ENCODE peak calls at places on chromosomes 16 and 17, in four cellular contexts. One of them, this sample, is unnamed.

GRCh38 chr16:87597324-87597830 is 4.9 kb upstream of the JPH3 start:
- DNase-seq in GM23248: no peak
- DNase-seq in A172: no peak
- DNase-seq in activated CD4-positive, alpha-beta T cell treated with anti-CD3 and anti-CD28 coated beads, Interleukin-2, amount 10 ng/mL, durations not matched to agents 7 days and 5 days: no peak
- DNase-seq in this sample: no peak

GRCh38 chr16:4307215-4308037 is 8.4 kb upstream of the GLIS2 start:
- DNase-seq in A172: peak; percentile 55
- DNase-seq in GM23248: peak; percentile 93
- DNase-seq in activated CD4-positive, alpha-beta T cell treated with anti-CD3 and anti-CD28 coated beads, Interleukin-2, amount 10 ng/mL, durations not matched to agents 7 days and 5 days: peak; percentile 96
- DNase-seq in this sample: peak; percentile 94

GRCh38 chr17:76270770-76271668 is 5.9 kb downstream of the UBALD2 start:
- DNase-seq in GM23248: no peak
- DNase-seq in A172: no peak
- DNase-seq in activated CD4-positive, alpha-beta T cell treated with anti-CD3 and anti-CD28 coated beads, Interleukin-2, amount 10 ng/mL, durations not matched to agents 7 days and 5 days: peak; percentile 20
- DNase-seq in this sample: no peak

GRCh38 chr16:83842755-83843507 is 35.2 kb downstream of the HSBP1 start:
- DNase-seq in GM23248: no peak
- DNase-seq in A172: no peak
- DNase-seq in activated CD4-positive, alpha-beta T cell treated with anti-CD3 and anti-CD28 coated beads, Interleukin-2, amount 10 ng/mL, durations not matched to agents 7 days and 5 days: no peak
- DNase-seq in this sample: no peak

GRCh38 chr17:3848229-3848628 is 2.2 kb upstream of the NCBP3 start:
- DNase-seq in GM23248: no peak
- DNase-seq in A172: peak; percentile 37
- DNase-seq in activated CD4-positive, alpha-beta T cell treated with anti-CD3 and anti-CD28 coated beads, Interleukin-2, amount 10 ng/mL, durations not matched to agents 7 days and 5 days: no peak
- DNase-seq in this sample: no peak

GRCh38 chr17:41972571-41973411 is 6.2 kb downstream of the CNP start:
- DNase-seq in activated CD4-positive, alpha-beta T cell treated with anti-CD3 and anti-CD28 coated beads, Interleukin-2, amount 10 ng/mL, durations not matched to agents 7 days and 5 days: no peak
- DNase-seq in A172: no peak
- DNase-seq in GM23248: no peak
- DNase-seq in this sample: no peak

GRCh38 chr17:72719582-72720493 is 372.6 kb downstream of the SLC39A11 start:
- DNase-seq in activated CD4-positive, alpha-beta T cell treated with anti-CD3 and anti-CD28 coated beads, Interleukin-2, amount 10 ng/mL, durations not matched to agents 7 days and 5 days: peak; percentile 72
- DNase-seq in GM23248: no peak
- DNase-seq in A172: peak; percentile 87
- DNase-seq in this sample: no peak

GRCh38 chr16:4327782-4328579 is 12.1 kb downstream of the GLIS2 start:
- DNase-seq in activated CD4-positive, alpha-beta T cell treated with anti-CD3 and anti-CD28 coated beads, Interleukin-2, amount 10 ng/mL, durations not matched to agents 7 days and 5 days: peak; percentile 55
- DNase-seq in GM23248: peak; percentile 92
- DNase-seq in A172: peak; percentile 31
- DNase-seq in this sample: peak; percentile 70

GRCh38 chr16:10876799-10877341 is at the start of gene CIITA:
- DNase-seq in activated CD4-positive, alpha-beta T cell treated with anti-CD3 and anti-CD28 coated beads, Interleukin-2, amount 10 ng/mL, durations not matched to agents 7 days and 5 days: peak; percentile 73
- DNase-seq in GM23248: peak; percentile 96
- DNase-seq in A172: peak; percentile 94
- DNase-seq in this sample: peak; percentile 42

GRCh38 chr16:27515874-27516353 is 33.8 kb downstream of the GTF3C1 start:
- DNase-seq in activated CD4-positive, alpha-beta T cell treated with anti-CD3 and anti-CD28 coated beads, Interleukin-2, amount 10 ng/mL, durations not matched to agents 7 days and 5 days: peak; percentile 40
- DNase-seq in GM23248: peak; percentile 47
- DNase-seq in A172: peak; percentile 27
- DNase-seq in this sample: no peak

GRCh38 chr16:23509763-23510153 is 536 bp downstream of the GGA2 start:
- DNase-seq in A172: no peak
- DNase-seq in GM23248: peak; percentile 71
- DNase-seq in activated CD4-positive, alpha-beta T cell treated with anti-CD3 and anti-CD28 coated beads, Interleukin-2, amount 10 ng/mL, durations not matched to agents 7 days and 5 days: peak; percentile 51
- DNase-seq in this sample: peak; percentile 17

GRCh38 chr17:29764217-29764616 is 141.5 kb upstream of the CORO6 start:
- DNase-seq in activated CD4-positive, alpha-beta T cell treated with anti-CD3 and anti-CD28 coated beads, Interleukin-2, amount 10 ng/mL, durations not matched to agents 7 days and 5 days: no peak
- DNase-seq in GM23248: no peak
- DNase-seq in A172: no peak
- DNase-seq in this sample: no peak

GRCh38 chr17:48047113-48047740 is 932 bp upstream of the NFE2L1 start:
- DNase-seq in activated CD4-positive, alpha-beta T cell treated with anti-CD3 and anti-CD28 coated beads, Interleukin-2, amount 10 ng/mL, durations not matched to agents 7 days and 5 days: no peak
- DNase-seq in A172: no peak
- DNase-seq in GM23248: no peak
- DNase-seq in this sample: no peak

GRCh38 chr16:2486645-2487516 is 12.0 kb downstream of the TBC1D24 start:
- DNase-seq in activated CD4-positive, alpha-beta T cell treated with anti-CD3 and anti-CD28 coated beads, Interleukin-2, amount 10 ng/mL, durations not matched to agents 7 days and 5 days: peak; percentile 81
- DNase-seq in A172: no peak
- DNase-seq in GM23248: peak; percentile 40
- DNase-seq in this sample: no peak

GRCh38 chr16:55569025-55569424 is 2.5 kb downstream of the CAPNS2 start:
- DNase-seq in A172: no peak
- DNase-seq in GM23248: peak; percentile 36
- DNase-seq in activated CD4-positive, alpha-beta T cell treated with anti-CD3 and anti-CD28 coated beads, Interleukin-2, amount 10 ng/mL, durations not matched to agents 7 days and 5 days: no peak
- DNase-seq in this sample: peak; percentile 18

GRCh38 chr17:82779541-82779940 is 27.7 kb downstream of the TBCD start:
- DNase-seq in GM23248: no peak
- DNase-seq in activated CD4-positive, alpha-beta T cell treated with anti-CD3 and anti-CD28 coated beads, Interleukin-2, amount 10 ng/mL, durations not matched to agents 7 days and 5 days: no peak
- DNase-seq in A172: no peak
- DNase-seq in this sample: no peak

GRCh38 chr17:40552806-40553693 is 12.2 kb downstream of the CCR7 start:
- DNase-seq in activated CD4-positive, alpha-beta T cell treated with anti-CD3 and anti-CD28 coated beads, Interleukin-2, amount 10 ng/mL, durations not matched to agents 7 days and 5 days: no peak
- DNase-seq in GM23248: peak; percentile 47
- DNase-seq in A172: no peak
- DNase-seq in this sample: peak; percentile 44

GRCh38 chr17:38449364-38449763 is 21.1 kb downstream of the ARHGAP23 start:
- DNase-seq in A172: peak; percentile 60
- DNase-seq in GM23248: peak; percentile 27
- DNase-seq in activated CD4-positive, alpha-beta T cell treated with anti-CD3 and anti-CD28 coated beads, Interleukin-2, amount 10 ng/mL, durations not matched to agents 7 days and 5 days: no peak
- DNase-seq in this sample: peak; percentile 31

GRCh38 chr17:4232168-4232813 is 31.5 kb downstream of the ANKFY1 start:
- DNase-seq in A172: no peak
- DNase-seq in activated CD4-positive, alpha-beta T cell treated with anti-CD3 and anti-CD28 coated beads, Interleukin-2, amount 10 ng/mL, durations not matched to agents 7 days and 5 days: no peak
- DNase-seq in GM23248: peak; percentile 84
- DNase-seq in this sample: peak; percentile 50

GRCh38 chr16:85523602-85524364 is 89.3 kb upstream of the GSE1 start:
- DNase-seq in GM23248: no peak
- DNase-seq in activated CD4-positive, alpha-beta T cell treated with anti-CD3 and anti-CD28 coated beads, Interleukin-2, amount 10 ng/mL, durations not matched to agents 7 days and 5 days: no peak
- DNase-seq in A172: peak; percentile 78
- DNase-seq in this sample: peak; percentile 31

GRCh38 chr16:68529608-68529930 is 9.5 kb upstream of the ZFP90 start:
- DNase-seq in activated CD4-positive, alpha-beta T cell treated with anti-CD3 and anti-CD28 coated beads, Interleukin-2, amount 10 ng/mL, durations not matched to agents 7 days and 5 days: no peak
- DNase-seq in GM23248: no peak
- DNase-seq in A172: no peak
- DNase-seq in this sample: no peak

GRCh38 chr16:87086575-87086974 is 230.6 kb downstream of the C16orf95 start:
- DNase-seq in A172: no peak
- DNase-seq in activated CD4-positive, alpha-beta T cell treated with anti-CD3 and anti-CD28 coated beads, Interleukin-2, amount 10 ng/mL, durations not matched to agents 7 days and 5 days: no peak
- DNase-seq in GM23248: peak; percentile 9
- DNase-seq in this sample: no peak

GRCh38 chr17:82213251-82214011 is 789 bp upstream of the CCDC57 start:
- DNase-seq in A172: peak; percentile 58
- DNase-seq in activated CD4-positive, alpha-beta T cell treated with anti-CD3 and anti-CD28 coated beads, Interleukin-2, amount 10 ng/mL, durations not matched to agents 7 days and 5 days: no peak
- DNase-seq in GM23248: peak; percentile 93
- DNase-seq in this sample: peak; percentile 70

GRCh38 chr16:4729876-4730275 is 4.2 kb downstream of the ANKS3 start:
- DNase-seq in A172: no peak
- DNase-seq in activated CD4-positive, alpha-beta T cell treated with anti-CD3 and anti-CD28 coated beads, Interleukin-2, amount 10 ng/mL, durations not matched to agents 7 days and 5 days: no peak
- DNase-seq in GM23248: no peak
- DNase-seq in this sample: no peak

GRCh38 chr16:73143681-73144370 is 95.9 kb upstream of the ZFHX3 start:
- DNase-seq in GM23248: peak; percentile 33
- DNase-seq in A172: peak; percentile 23
- DNase-seq in activated CD4-positive, alpha-beta T cell treated with anti-CD3 and anti-CD28 coated beads, Interleukin-2, amount 10 ng/mL, durations not matched to agents 7 days and 5 days: no peak
- DNase-seq in this sample: peak; percentile 39

GRCh38 chr16:50744911-50745310 is 3.0 kb downstream of the CYLD start:
- DNase-seq in GM23248: peak; percentile 54
- DNase-seq in activated CD4-positive, alpha-beta T cell treated with anti-CD3 and anti-CD28 coated beads, Interleukin-2, amount 10 ng/mL, durations not matched to agents 7 days and 5 days: no peak
- DNase-seq in A172: peak; percentile 38
- DNase-seq in this sample: no peak

GRCh38 chr16:14341324-14342225 is 270.5 kb downstream of the MRTFB start:
- DNase-seq in A172: no peak
- DNase-seq in GM23248: no peak
- DNase-seq in activated CD4-positive, alpha-beta T cell treated with anti-CD3 and anti-CD28 coated beads, Interleukin-2, amount 10 ng/mL, durations not matched to agents 7 days and 5 days: no peak
- DNase-seq in this sample: no peak

GRCh38 chr17:72152392-72152727 is 31.5 kb downstream of the SOX9 start:
- DNase-seq in activated CD4-positive, alpha-beta T cell treated with anti-CD3 and anti-CD28 coated beads, Interleukin-2, amount 10 ng/mL, durations not matched to agents 7 days and 5 days: no peak
- DNase-seq in A172: peak; percentile 26
- DNase-seq in GM23248: peak; percentile 62
- DNase-seq in this sample: peak; percentile 48

GRCh38 chr17:11825902-11826301 is 171.4 kb downstream of the ZNF18 start:
- DNase-seq in A172: no peak
- DNase-seq in GM23248: no peak
- DNase-seq in activated CD4-positive, alpha-beta T cell treated with anti-CD3 and anti-CD28 coated beads, Interleukin-2, amount 10 ng/mL, durations not matched to agents 7 days and 5 days: no peak
- DNase-seq in this sample: no peak

GRCh38 chr17:18074566-18075272 is 13.0 kb upstream of the DRG2 start:
- DNase-seq in GM23248: peak; percentile 36
- DNase-seq in A172: no peak
- DNase-seq in activated CD4-positive, alpha-beta T cell treated with anti-CD3 and anti-CD28 coated beads, Interleukin-2, amount 10 ng/mL, durations not matched to agents 7 days and 5 days: no peak
- DNase-seq in this sample: no peak

GRCh38 chr16:77289331-77289809 is 90.2 kb downstream of the SYCE1L start:
- DNase-seq in GM23248: peak; percentile 81
- DNase-seq in A172: peak; percentile 91
- DNase-seq in activated CD4-positive, alpha-beta T cell treated with anti-CD3 and anti-CD28 coated beads, Interleukin-2, amount 10 ng/mL, durations not matched to agents 7 days and 5 days: no peak
- DNase-seq in this sample: peak; percentile 19

GRCh38 chr17:27848941-27849340 is 44.2 kb downstream of the LYRM9 start:
- DNase-seq in GM23248: no peak
- DNase-seq in activated CD4-positive, alpha-beta T cell treated with anti-CD3 and anti-CD28 coated beads, Interleukin-2, amount 10 ng/mL, durations not matched to agents 7 days and 5 days: no peak
- DNase-seq in A172: no peak
- DNase-seq in this sample: no peak

GRCh38 chr17:59651346-59651745 is 31.7 kb downstream of the CLTC start:
- DNase-seq in activated CD4-positive, alpha-beta T cell treated with anti-CD3 and anti-CD28 coated beads, Interleukin-2, amount 10 ng/mL, durations not matched to agents 7 days and 5 days: peak; percentile 21
- DNase-seq in A172: peak; percentile 63
- DNase-seq in GM23248: peak; percentile 40
- DNase-seq in this sample: no peak

GRCh38 chr17:10429416-10430045 is 7.8 kb upstream of the MYH8 start:
- DNase-seq in GM23248: peak; percentile 30
- DNase-seq in activated CD4-positive, alpha-beta T cell treated with anti-CD3 and anti-CD28 coated beads, Interleukin-2, amount 10 ng/mL, durations not matched to agents 7 days and 5 days: no peak
- DNase-seq in A172: peak; percentile 88
- DNase-seq in this sample: no peak

GRCh38 chr17:35087731-35088646 is 24.5 kb upstream of the RFFL start:
- DNase-seq in A172: peak; percentile 40
- DNase-seq in activated CD4-positive, alpha-beta T cell treated with anti-CD3 and anti-CD28 coated beads, Interleukin-2, amount 10 ng/mL, durations not matched to agents 7 days and 5 days: peak; percentile 37
- DNase-seq in GM23248: peak; percentile 69
- DNase-seq in this sample: peak; percentile 54

GRCh38 chr17:59851431-59852375 is 41.0 kb downstream of the TUBD1 start:
- DNase-seq in activated CD4-positive, alpha-beta T cell treated with anti-CD3 and anti-CD28 coated beads, Interleukin-2, amount 10 ng/mL, durations not matched to agents 7 days and 5 days: no peak
- DNase-seq in A172: peak; percentile 94
- DNase-seq in GM23248: peak; percentile 86
- DNase-seq in this sample: peak; percentile 97

GRCh38 chr16:68927016-68927415 is 83.7 kb downstream of the TANGO6 start:
- DNase-seq in activated CD4-positive, alpha-beta T cell treated with anti-CD3 and anti-CD28 coated beads, Interleukin-2, amount 10 ng/mL, durations not matched to agents 7 days and 5 days: no peak
- DNase-seq in GM23248: no peak
- DNase-seq in A172: no peak
- DNase-seq in this sample: no peak

GRCh38 chr16:75251280-75252048 is at the start of gene BCAR1:
- DNase-seq in activated CD4-positive, alpha-beta T cell treated with anti-CD3 and anti-CD28 coated beads, Interleukin-2, amount 10 ng/mL, durations not matched to agents 7 days and 5 days: no peak
- DNase-seq in GM23248: peak; percentile 92
- DNase-seq in A172: peak; percentile 70
- DNase-seq in this sample: peak; percentile 92

This sample was measured in fibroblast of gingiva.